ENCODE peak calls at places on chromosomes 5 and 9, in five cellular contexts. P is activated naive CD4-positive, alpha-beta T cell treated with anti-CD3 and anti-CD28 coated beads, Interleukin-2, amount 50 U/mL, for 72 hours; W is neural crest cell; A is HFFc6; C is RPMI8226. R is an unnamed sample.

GRCh38 chr5:179900707-179901106 is 7.0 kb downstream of the TBC1D9B start:
- DNase-seq in A (no peak), P (no peak), C (no peak), W (no peak), R (no peak)

GRCh38 chr5:24909210-24909609 is 264.4 kb upstream of the CDH10 start:
- DNase-seq in A (no peak), C (no peak), P (no peak), W (no peak), R (no peak)

GRCh38 chr9:15289590-15289989 is 17.4 kb downstream of the TTC39B start:
- DNase-seq in W (no peak), A (no peak), P (no peak), C (no peak), R (no peak)

GRCh38 chr9:13485068-13485596 is 205.6 kb upstream of the MPDZ start:
- DNase-seq in P (no peak), W (no peak), C (no peak), A (no peak), R (no peak)

GRCh38 chr5:136819526-136820302 is 454.4 kb upstream of the TRPC7 start:
- DNase-seq in C (no peak), W (no peak), A (no peak), P (no peak), R (no peak)

GRCh38 chr5:127650022-127650421 is 1.1 kb downstream of the CTXN3 start:
- DNase-seq in P (no peak), C (no peak), W (no peak), A (no peak), R (no peak)

GRCh38 chr5:149605998-149606721 is 24.9 kb downstream of the ARHGEF37 start:
- DNase-seq in W (no peak), C (no peak), P (no peak), A (peak), R (peak)

GRCh38 chr9:86614871-86615849 is 260.9 kb upstream of the TUT7 start:
- DNase-seq in A (peak), W (peak), P (peak), C (no peak), R (peak)

GRCh38 chr5:122492675-122493074 is 180.6 kb downstream of the SNCAIP start:
- DNase-seq in P (no peak), W (no peak), A (no peak), C (peak), R (no peak)

GRCh38 chr9:37919166-37919955 is 15.4 kb upstream of the SLC25A51 start:
- DNase-seq in A (no peak), W (no peak), C (no peak), P (no peak), R (peak)

GRCh38 chr9:87656485-87656884 is 69.4 kb upstream of the CTSL start:
- DNase-seq in A (no peak), W (no peak), P (no peak), C (no peak), R (peak)

GRCh38 chr9:104227108-104227507 is 133.0 kb downstream of the SMC2 start:
- DNase-seq in C (no peak), W (no peak), P (no peak), A (no peak), R (no peak)

GRCh38 chr5:148255456-148255855 is 13.1 kb upstream of the SPINK13 start:
- DNase-seq in C (no peak), A (no peak), W (no peak), P (no peak), R (no peak)

GRCh38 chr9:20744046-20744630 is 60.1 kb downstream of the FOCAD start:
- DNase-seq in P (no peak), W (no peak), C (no peak), A (no peak), R (no peak)

GRCh38 chr9:3732077-3733038 is 206.6 kb upstream of the RFX3 start:
- DNase-seq in P (peak), A (peak), W (peak), C (peak), R (peak)

GRCh38 chr9:107131108-107131799 is 151.8 kb upstream of the RAD23B start:
- DNase-seq in W (no peak), A (no peak), P (no peak), C (no peak), R (peak)